ENCODE peak calls at places on chromosomes 6 and 20, in six cellular contexts. L, T, W, C, O and P are unnamed samples.

GRCh38 chr20:59785118-59785959 is 148.1 kb downstream of the SYCP2 start:
- DNase-seq in C (no peak), L (no peak), W (no peak), T (no peak), O (no peak), P (no peak)

GRCh38 chr20:58718121-58718563 is 25.5 kb downstream of the NPEPL1 start:
- DNase-seq in T (no peak), O (no peak), W (no peak), C (peak), L (no peak), P (no peak)

GRCh38 chr6:82246802-82247633 is 526 bp downstream of the IBTK start:
- DNase-seq in O (peak), L (peak), C (peak), T (peak), W (peak), P (peak)

GRCh38 chr6:130587778-130588520 is 222.1 kb downstream of the TMEM200A start:
- DNase-seq in W (no peak), C (no peak), O (no peak), L (peak), T (no peak), P (no peak)

GRCh38 chr6:20056350-20056992 is 155.8 kb downstream of the MBOAT1 start:
- DNase-seq in W (no peak), O (no peak), L (peak), T (peak), C (no peak), P (peak)

GRCh38 chr20:59020938-59021551 is 1.8 kb downstream of the TUBB1 start:
- DNase-seq in C (no peak), W (no peak), O (no peak), T (no peak), L (peak), P (no peak)

GRCh38 chr20:33667245-33668086 is 723 bp downstream of the ACTL10 start:
- DNase-seq in T (peak), O (peak), W (peak), L (peak), C (peak), P (no peak)

GRCh38 chr20:44979090-44979621 is 12.8 kb downstream of the STK4 start:
- DNase-seq in T (no peak), L (peak), W (no peak), C (no peak), O (no peak), P (peak)

GRCh38 chr6:111591901-111592461 is 13.7 kb downstream of the TRAF3IP2 start:
- DNase-seq in L (no peak), W (no peak), T (peak), O (no peak), C (no peak), P (no peak)

GRCh38 chr6:81614292-81614691 is 138.2 kb downstream of the TENT5A start:
- DNase-seq in O (no peak), L (peak), T (no peak), W (no peak), C (no peak), P (no peak)

GRCh38 chr6:137214931-137215330 is 4.3 kb downstream of the IFNGR1 start:
- DNase-seq in W (no peak), L (no peak), O (no peak), C (no peak), T (no peak), P (no peak)

GRCh38 chr6:150767585-150768164 is 97.8 kb upstream of the MTHFD1L start:
- DNase-seq in C (no peak), L (peak), O (no peak), T (no peak), W (no peak), P (no peak)

GRCh38 chr20:15823718-15824117 is 749.5 kb downstream of the KIF16B start:
- DNase-seq in W (no peak), T (no peak), L (no peak), O (no peak), C (no peak), P (no peak)

GRCh38 chr6:157143885-157144795 is 179.2 kb downstream of the TMEM242 start:
- DNase-seq in W (no peak), T (no peak), C (no peak), O (no peak), L (peak), P (no peak)

GRCh38 chr20:22590662-22591061 is 6.3 kb upstream of the FOXA2 start:
- DNase-seq in L (no peak), W (no peak), C (no peak), T (no peak), O (no peak), P (no peak)

GRCh38 chr20:24958506-24959385 is 9.7 kb downstream of the CST7 start:
- DNase-seq in L (no peak), T (no peak), W (no peak), O (no peak), C (no peak), P (no peak)

GRCh38 chr20:15045246-15045645 is 707.8 kb upstream of the FLRT3 start:
- DNase-seq in W (no peak), C (peak), O (no peak), L (peak), T (no peak), P (no peak)

GRCh38 chr6:69866351-69867074 is at the start of gene COL19A1:
- DNase-seq in W (peak), L (peak), C (no peak), T (no peak), O (peak), P (peak)

GRCh38 chr6:52904562-52905279 is 4.8 kb downstream of the GSTA3 start:
- DNase-seq in W (no peak), O (no peak), T (no peak), L (peak), C (no peak), P (no peak)